ENCODE peak calls at places on chromosomes 13 and 19, in six cellular contexts. One of them, this sample, is unnamed.

GRCh38 chr19:57338798-57339378 is 12.2 kb upstream of the ZNF304 start:
- DNase-seq in CD8-positive, alpha-beta memory T cell: no peak
- DNase-seq in BE2C: no peak
- DNase-seq in EH: peak
- DNase-seq in SK-MEL-5: no peak
- DNase-seq in M059J: peak
- DNase-seq in this sample: no peak

GRCh38 chr13:50994651-50995050 is 85.1 kb downstream of the RNASEH2B start:
- DNase-seq in CD8-positive, alpha-beta memory T cell: no peak
- DNase-seq in BE2C: no peak
- DNase-seq in EH: no peak
- DNase-seq in SK-MEL-5: no peak
- DNase-seq in M059J: no peak
- DNase-seq in this sample: no peak

GRCh38 chr13:81171065-81171647 is 830.2 kb upstream of the SPRY2 start:
- DNase-seq in CD8-positive, alpha-beta memory T cell: no peak
- DNase-seq in BE2C: no peak
- DNase-seq in EH: peak
- DNase-seq in SK-MEL-5: peak
- DNase-seq in M059J: no peak
- DNase-seq in this sample: peak

GRCh38 chr13:109667754-109668360 is 118.5 kb downstream of the IRS2 start:
- DNase-seq in CD8-positive, alpha-beta memory T cell: no peak
- DNase-seq in BE2C: peak
- DNase-seq in EH: no peak
- DNase-seq in SK-MEL-5: no peak
- DNase-seq in M059J: no peak
- DNase-seq in this sample: no peak

GRCh38 chr13:111420113-111420876 is 99.9 kb downstream of the TEX29 start:
- DNase-seq in CD8-positive, alpha-beta memory T cell: no peak
- DNase-seq in BE2C: no peak
- DNase-seq in EH: no peak
- DNase-seq in SK-MEL-5: no peak
- DNase-seq in M059J: no peak
- DNase-seq in this sample: no peak

GRCh38 chr19:38629568-38629967 is 10.6 kb downstream of the EIF3K start:
- DNase-seq in CD8-positive, alpha-beta memory T cell: no peak
- DNase-seq in BE2C: no peak
- DNase-seq in EH: no peak
- DNase-seq in SK-MEL-5: no peak
- DNase-seq in M059J: no peak
- DNase-seq in this sample: no peak

GRCh38 chr19:867301-867793 is 7.9 kb downstream of the CFD start:
- DNase-seq in CD8-positive, alpha-beta memory T cell: no peak
- DNase-seq in BE2C: no peak
- DNase-seq in EH: no peak
- DNase-seq in SK-MEL-5: no peak
- DNase-seq in M059J: no peak
- DNase-seq in this sample: no peak

GRCh38 chr13:112061367-112062046 is 5.4 kb upstream of the SOX1 start:
- DNase-seq in CD8-positive, alpha-beta memory T cell: no peak
- DNase-seq in BE2C: no peak
- DNase-seq in EH: no peak
- DNase-seq in SK-MEL-5: no peak
- DNase-seq in M059J: no peak
- DNase-seq in this sample: no peak

GRCh38 chr19:58196911-58197616 is 14.2 kb downstream of the ZNF274 start:
- DNase-seq in CD8-positive, alpha-beta memory T cell: no peak
- DNase-seq in BE2C: no peak
- DNase-seq in EH: peak
- DNase-seq in SK-MEL-5: no peak
- DNase-seq in M059J: peak
- DNase-seq in this sample: peak

GRCh38 chr19:30649934-30650614 is 277.9 kb downstream of the ZNF536 start:
- DNase-seq in CD8-positive, alpha-beta memory T cell: no peak
- DNase-seq in BE2C: peak
- DNase-seq in EH: peak
- DNase-seq in SK-MEL-5: peak
- DNase-seq in M059J: peak
- DNase-seq in this sample: peak

GRCh38 chr13:102440259-102440936 is 38.5 kb upstream of the FGF14 start:
- DNase-seq in CD8-positive, alpha-beta memory T cell: no peak
- DNase-seq in BE2C: peak
- DNase-seq in EH: no peak
- DNase-seq in SK-MEL-5: no peak
- DNase-seq in M059J: no peak
- DNase-seq in this sample: peak

GRCh38 chr19:29325241-29325975 is 112.5 kb upstream of the UQCRFS1 start:
- DNase-seq in CD8-positive, alpha-beta memory T cell: no peak
- DNase-seq in BE2C: no peak
- DNase-seq in EH: no peak
- DNase-seq in SK-MEL-5: no peak
- DNase-seq in M059J: no peak
- DNase-seq in this sample: no peak

GRCh38 chr13:24821207-24821606 is 57.2 kb downstream of the RNF17 start:
- DNase-seq in CD8-positive, alpha-beta memory T cell: no peak
- DNase-seq in BE2C: no peak
- DNase-seq in EH: no peak
- DNase-seq in SK-MEL-5: no peak
- DNase-seq in M059J: no peak
- DNase-seq in this sample: no peak

GRCh38 chr13:25784119-25784518 is 267.7 kb downstream of the SHISA2 start:
- DNase-seq in CD8-positive, alpha-beta memory T cell: no peak
- DNase-seq in BE2C: no peak
- DNase-seq in EH: no peak
- DNase-seq in SK-MEL-5: no peak
- DNase-seq in M059J: no peak
- DNase-seq in this sample: no peak

GRCh38 chr13:35471466-35472307 is 4.8 kb downstream of the MAB21L1 start:
- DNase-seq in CD8-positive, alpha-beta memory T cell: no peak
- DNase-seq in BE2C: peak
- DNase-seq in EH: peak
- DNase-seq in SK-MEL-5: no peak
- DNase-seq in M059J: no peak
- DNase-seq in this sample: no peak

This sample was measured in mammary epithelial cell.